ENCODE peak calls at places on chromosomes 13 and 19, in five cellular contexts. Q is lung; V is psoas muscle; W is Peyer's patch; F is CD8-positive, alpha-beta T cell. B is an unnamed sample.

GRCh38 chr19:23527797-23528196 is 132.5 kb upstream of the ZNF91 start:
- DNase-seq in Q (no peak), V (no peak), W (no peak), F (no peak), B (no peak)

GRCh38 chr13:112118451-112119064 is 51.6 kb downstream of the SOX1 start:
- DNase-seq in Q (no peak), V (no peak), W (no peak), F (no peak), B (no peak)

GRCh38 chr19:30307191-30307974 is 64.8 kb upstream of the ZNF536 start:
- DNase-seq in Q (no peak), V (no peak), W (no peak), F (no peak), B (no peak)

GRCh38 chr13:27334774-27335490 is 64.3 kb downstream of the RASL11A start:
- DNase-seq in Q (no peak), V (no peak), W (no peak), F (no peak), B (no peak)

GRCh38 chr19:33404506-33404905 is 31.0 kb downstream of the CEBPG start:
- DNase-seq in Q (no peak), V (no peak), W (no peak), F (no peak), B (peak; percentile 8)

GRCh38 chr13:33167521-33167920 is 118.0 kb downstream of the STARD13 start:
- DNase-seq in Q (no peak), V (no peak), W (no peak), F (no peak), B (no peak)

GRCh38 chr19:35661995-35662340 is 4.3 kb upstream of the UPK1A start:
- DNase-seq in Q (no peak), V (no peak), W (no peak), F (no peak), B (no peak)

GRCh38 chr19:15129856-15130580 is 22.8 kb downstream of the SYDE1 start:
- DNase-seq in Q (no peak), V (no peak), W (no peak), F (peak; percentile 29), B (no peak)

GRCh38 chr19:40584007-40584406 is 7.3 kb downstream of the SHKBP1 start:
- DNase-seq in Q (no peak), V (no peak), W (no peak), F (no peak), B (no peak)

GRCh38 chr19:17148130-17148529 is 67.0 kb upstream of the USE1 start:
- DNase-seq in Q (no peak), V (no peak), W (no peak), F (no peak), B (no peak)

GRCh38 chr13:29924951-29925350 is 74.5 kb upstream of the UBL3 start:
- DNase-seq in Q (peak; percentile 39), V (no peak), W (no peak), F (no peak), B (no peak)

GRCh38 chr13:41562083-41562482 is 104.7 kb downstream of the RGCC start:
- DNase-seq in Q (no peak), V (peak; percentile 68), W (no peak), F (no peak), B (peak; percentile 82)

GRCh38 chr13:113526466-113527220 is 36.1 kb upstream of the DCUN1D2 start:
- DNase-seq in Q (no peak), V (no peak), W (no peak), F (no peak), B (no peak)

GRCh38 chr19:1592755-1593628 is at the start of gene MBD3:
- DNase-seq in Q (peak; percentile 90), V (peak; percentile 94), W (peak; percentile 93), F (peak; percentile 87), B (peak; percentile 93)

GRCh38 chr19:40625406-40626120 is 24.4 kb downstream of the LTBP4 start:
- DNase-seq in Q (no peak), V (no peak), W (no peak), F (no peak), B (no peak)

GRCh38 chr13:109819851-109820250 is 33.5 kb upstream of the IRS2 start:
- DNase-seq in Q (no peak), V (no peak), W (no peak), F (no peak), B (no peak)

GRCh38 chr13:107284168-107284567 is 716.2 kb upstream of the ARGLU1 start:
- DNase-seq in Q (no peak), V (no peak), W (no peak), F (no peak), B (no peak)

GRCh38 chr13:54175470-54175869 is 1146.9 kb downstream of the OLFM4 start:
- DNase-seq in Q (no peak), V (no peak), W (no peak), F (no peak), B (no peak)

GRCh38 chr13:109568273-109568900 is 218.0 kb downstream of the IRS2 start:
- DNase-seq in Q (no peak), V (no peak), W (no peak), F (no peak), B (no peak)

GRCh38 chr19:31315621-31316011 is 33.6 kb downstream of the TSHZ3 start:
- DNase-seq in Q (no peak), V (no peak), W (no peak), F (no peak), B (no peak)

GRCh38 chr13:53719281-53719680 is 690.7 kb downstream of the OLFM4 start:
- DNase-seq in Q (no peak), V (no peak), W (no peak), F (no peak), B (no peak)

GRCh38 chr19:57788114-57788692 is 18.7 kb downstream of the ZNF586 start:
- DNase-seq in Q (no peak), V (no peak), W (no peak), F (no peak), B (no peak)

GRCh38 chr13:53368948-53369347 is 340.3 kb downstream of the OLFM4 start:
- DNase-seq in Q (no peak), V (no peak), W (no peak), F (no peak), B (no peak)

GRCh38 chr13:106533101-106533939 is 2.1 kb downstream of the EFNB2 start:
- DNase-seq in Q (peak; percentile 84), V (peak; percentile 78), W (peak; percentile 92), F (peak; percentile 9), B (peak; percentile 81)

GRCh38 chr13:40084934-40085333 is 429.5 kb downstream of the COG6 start:
- DNase-seq in Q (no peak), V (no peak), W (no peak), F (no peak), B (no peak)

GRCh38 chr19:10001899-10002298 is 8.4 kb downstream of the COL5A3 start:
- DNase-seq in Q (no peak), V (peak; percentile 67), W (peak; percentile 82), F (no peak), B (peak; percentile 63)
- H3K27ac ChIP-seq in Q (no peak overlapping the region), V (no peak overlapping the region), W (no peak overlapping the region), F (no peak overlapping the region), B (peak overlapping the region; percentile 64)

GRCh38 chr19:13010992-13011652 is 15.8 kb downstream of the NFIX start:
- DNase-seq in Q (no peak), V (no peak), W (no peak), F (no peak), B (no peak)

GRCh38 chr19:13012690-13013608 is 17.7 kb downstream of the NFIX start:
- DNase-seq in Q (no peak), V (peak; percentile 84), W (peak; percentile 86), F (peak; percentile 23), B (peak; percentile 63)

GRCh38 chr19:13012390-13012689 is 17.1 kb downstream of the NFIX start:
- DNase-seq in Q (no peak), V (no peak), W (no peak), F (no peak), B (no peak)

GRCh38 chr19:13010038-13010991 is 15.0 kb downstream of the NFIX start:
- DNase-seq in Q (no peak), V (peak; percentile 71), W (no peak), F (no peak), B (peak; percentile 68)

DNA sequence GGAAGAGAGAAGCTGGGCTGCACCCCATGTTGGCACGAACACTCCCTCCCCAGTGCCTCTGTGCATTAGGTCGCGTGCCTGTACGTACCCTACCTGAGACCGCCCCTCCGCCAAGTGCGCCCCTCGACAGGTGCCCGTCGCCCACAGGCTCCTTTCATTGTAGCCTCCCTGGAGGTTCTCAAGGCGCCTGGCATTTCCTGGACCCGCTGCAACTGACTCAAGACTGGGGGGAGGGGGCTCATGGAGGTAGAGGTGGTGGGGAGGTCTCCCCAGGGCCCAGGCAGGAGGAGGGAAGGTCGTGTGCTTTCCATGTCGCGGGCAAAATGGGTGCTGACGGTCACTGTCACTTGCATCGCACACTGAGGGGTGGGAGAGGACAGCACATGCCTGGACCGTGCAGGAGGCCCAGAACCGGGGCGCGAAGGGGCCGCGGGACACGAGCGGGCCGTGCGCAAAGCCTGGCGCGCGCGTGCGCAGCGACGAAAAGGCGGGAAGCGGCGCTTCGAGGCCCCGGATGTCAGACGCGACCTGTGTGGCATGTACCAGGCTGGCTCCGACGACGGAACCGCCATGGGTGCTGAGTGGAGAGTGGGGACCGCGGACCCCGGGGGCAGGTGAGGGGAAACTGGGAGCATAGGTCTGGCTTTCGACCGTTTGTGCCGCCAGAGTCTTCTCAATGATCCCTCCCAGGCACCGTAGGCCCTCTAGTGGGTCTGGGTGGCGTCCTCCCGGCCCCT is 16.5 kb downstream of the NFIX start:
- DNase-seq in Q (no peak), V (no peak), W (no peak), F (no peak), B (no peak)
- H3K4me3 ChIP-seq in Q (no peak overlapping the region), V (peak overlapping the region; percentile 70), W (no peak overlapping the region), F (peak overlapping the region; percentile 44), B (peak overlapping the region; percentile 59)

GRCh38 chr13:32092471-32092870 is 60.9 kb downstream of the FRY start:
- DNase-seq in Q (no peak), V (no peak), W (no peak), F (no peak), B (no peak)

GRCh38 chr13:32086366-32086765 is 54.8 kb downstream of the FRY start:
- DNase-seq in Q (no peak), V (no peak), W (no peak), F (no peak), B (no peak)

GRCh38 chr13:32086791-32087441 is 55.3 kb downstream of the FRY start:
- DNase-seq in Q (no peak), V (no peak), W (no peak), F (no peak), B (no peak)

DNA sequence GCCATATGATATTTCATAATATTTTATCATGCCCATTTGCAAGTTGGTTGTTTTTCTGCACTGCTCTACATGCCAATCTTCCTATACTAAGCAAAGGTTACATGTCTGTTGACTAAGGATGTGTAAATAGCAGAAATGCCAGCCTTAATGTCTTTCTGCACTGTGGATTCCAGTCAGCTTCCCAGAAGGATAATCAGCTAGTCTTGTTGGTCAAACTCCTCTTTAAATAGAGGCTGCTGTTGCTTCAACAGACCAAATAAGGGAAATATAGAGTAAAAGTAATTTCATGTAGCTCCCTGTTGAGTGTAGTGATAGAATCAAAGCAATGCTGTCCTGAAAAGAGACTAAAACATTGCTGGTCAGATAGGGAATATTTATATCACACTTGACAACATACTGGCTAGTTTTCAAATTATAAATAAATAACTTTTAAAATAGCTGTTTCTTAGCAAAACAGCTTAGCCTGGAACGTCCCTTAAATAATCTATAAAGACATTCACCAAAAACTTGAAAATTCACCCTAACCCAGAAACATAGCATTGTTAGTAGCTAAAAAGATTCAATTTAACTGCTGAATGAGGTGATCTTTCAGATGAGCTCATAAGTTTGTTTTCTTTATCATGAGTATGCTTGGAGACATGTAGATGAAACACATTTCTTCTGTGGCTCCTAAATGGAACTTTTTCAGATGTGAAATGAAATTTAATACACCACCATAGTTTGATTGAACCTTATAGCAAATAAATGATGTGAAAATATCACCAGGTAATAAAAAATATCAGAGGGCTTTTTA is 56.6 kb downstream of the FRY start:
- DNase-seq in Q (no peak), V (no peak), W (no peak), F (no peak), B (no peak)
- H3K27ac ChIP-seq in Q (no peak overlapping the region), V (no peak overlapping the region), W (no peak overlapping the region), F (no peak overlapping the region), B (no peak overlapping the region)

GRCh38 chr19:46471116-46471733 is at the start of gene PNMA8A:
- DNase-seq in Q (peak; percentile 51), V (peak; percentile 83), W (no peak), F (no peak), B (peak; percentile 74)
- H3K4me3 ChIP-seq in Q (no peak within 1 kb of the TSS), V (peak within 1 kb of the TSS; percentile 56), W (no peak within 1 kb of the TSS), F (peak within 1 kb of the TSS; percentile 23), B (peak within 1 kb of the TSS; percentile 69)